ENCODE peak calls at places on chromosomes 12 and 14, in four cellular contexts. One of them, this sample, is unnamed. For H3K4me1, the result is how much of the 10 kb centered on the place peaks cover.

GRCh38 chr12:33596061-33596460 is 156.4 kb upstream of the SYT10 start:
- DNase-seq in CD4-positive, alpha-beta memory T cell: no peak
- DNase-seq in neural progenitor cell: no peak
- DNase-seq in psoas muscle: no peak
- DNase-seq in this sample: no peak

GRCh38 chr12:39780527-39781446 is 161.2 kb upstream of the ABCD2 start:
- DNase-seq in CD4-positive, alpha-beta memory T cell: no peak
- DNase-seq in psoas muscle: no peak
- DNase-seq in neural progenitor cell: no peak
- DNase-seq in this sample: no peak

GRCh38 chr12:96289067-96289466 is 94.9 kb downstream of the ELK3 start:
- DNase-seq in neural progenitor cell: peak
- DNase-seq in psoas muscle: no peak
- DNase-seq in CD4-positive, alpha-beta memory T cell: no peak
- DNase-seq in this sample: no peak

GRCh38 chr14:104708606-104709268 is 15.3 kb upstream of the ADSS1 start:
- DNase-seq in CD4-positive, alpha-beta memory T cell: peak
- DNase-seq in psoas muscle: peak
- DNase-seq in neural progenitor cell: peak
- DNase-seq in this sample: peak

GRCh38 chr12:120229583-120230325 is 28.8 kb upstream of the RPLP0 start:
- DNase-seq in CD4-positive, alpha-beta memory T cell: no peak
- DNase-seq in psoas muscle: no peak
- DNase-seq in neural progenitor cell: peak
- DNase-seq in this sample: peak

GRCh38 chr12:53803703-53804102 is 51.9 kb upstream of the CISTR start:
- DNase-seq in CD4-positive, alpha-beta memory T cell: no peak
- DNase-seq in psoas muscle: no peak
- DNase-seq in neural progenitor cell: no peak
- DNase-seq in this sample: no peak

GRCh38 chr14:102000902-102001301 is 36.5 kb downstream of the DYNC1H1 start:
- DNase-seq in CD4-positive, alpha-beta memory T cell: no peak
- DNase-seq in psoas muscle: no peak
- DNase-seq in neural progenitor cell: no peak
- DNase-seq in this sample: no peak

GRCh38 chr14:104820669-104821228 is 19.8 kb downstream of the ZBTB42 start:
- DNase-seq in psoas muscle: peak
- DNase-seq in CD4-positive, alpha-beta memory T cell: no peak
- DNase-seq in neural progenitor cell: peak
- DNase-seq in this sample: peak

GRCh38 chr12:99619389-99620158 is 28.0 kb upstream of the GARIN6 start:
- DNase-seq in psoas muscle: no peak
- DNase-seq in neural progenitor cell: peak
- DNase-seq in CD4-positive, alpha-beta memory T cell: peak
- DNase-seq in this sample: peak

GRCh38 chr12:103013741-103014140 is 56.3 kb downstream of the ASCL1 start:
- DNase-seq in neural progenitor cell: no peak
- DNase-seq in psoas muscle: no peak
- DNase-seq in CD4-positive, alpha-beta memory T cell: no peak
- DNase-seq in this sample: no peak

GRCh38 chr12:22437031-22437806 is 102.7 kb upstream of the ST8SIA1 start:
- DNase-seq in psoas muscle: no peak
- DNase-seq in CD4-positive, alpha-beta memory T cell: no peak
- DNase-seq in neural progenitor cell: peak
- DNase-seq in this sample: peak

GRCh38 chr12:8948711-8949524 is 527 bp downstream of the M6PR start:
- DNase-seq in CD4-positive, alpha-beta memory T cell: no peak
- DNase-seq in neural progenitor cell: peak
- DNase-seq in psoas muscle: no peak
- DNase-seq in this sample: peak

GRCh38 chr14:20327005-20327869 is 5.8 kb downstream of the CCNB1IP1 start:
- DNase-seq in CD4-positive, alpha-beta memory T cell: no peak
- DNase-seq in psoas muscle: no peak
- DNase-seq in neural progenitor cell: peak
- DNase-seq in this sample: no peak

GRCh38 chr12:68180792-68181744 is 21.5 kb upstream of the IFNG start:
- DNase-seq in psoas muscle: peak
- DNase-seq in neural progenitor cell: no peak
- DNase-seq in CD4-positive, alpha-beta memory T cell: peak
- DNase-seq in this sample: peak

GRCh38 chr12:6647083-6647604 is at the start of gene ACRBP:
- DNase-seq in CD4-positive, alpha-beta memory T cell: no peak
- DNase-seq in neural progenitor cell: peak
- DNase-seq in psoas muscle: peak
- DNase-seq in this sample: no peak

DNA sequence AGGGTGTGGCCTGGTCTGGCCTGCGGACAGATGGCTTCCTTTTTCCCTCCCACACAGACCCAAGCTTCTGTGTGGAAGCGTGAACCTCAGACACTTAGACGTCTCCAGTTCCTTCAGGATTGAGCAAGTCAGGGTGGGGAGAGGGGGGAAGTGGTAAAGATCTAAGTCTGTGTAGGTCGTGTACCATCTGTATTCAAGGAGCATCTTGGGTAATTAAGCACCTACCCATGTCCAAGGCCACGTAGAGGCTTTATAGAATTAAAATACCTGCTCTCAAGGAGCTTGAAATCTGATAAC is 1.7 kb downstream of the AVIL start:
- DNase-seq in psoas muscle: peak
- DNase-seq in CD4-positive, alpha-beta memory T cell: no peak
- DNase-seq in neural progenitor cell: no peak
- DNase-seq in this sample: peak
- H3K4me1 ChIP-seq in psoas muscle: under half
- H3K4me1 ChIP-seq in CD4-positive, alpha-beta memory T cell: under half
- H3K4me1 ChIP-seq in neural progenitor cell: under half
- H3K4me1 ChIP-seq in this sample: under half

DNA sequence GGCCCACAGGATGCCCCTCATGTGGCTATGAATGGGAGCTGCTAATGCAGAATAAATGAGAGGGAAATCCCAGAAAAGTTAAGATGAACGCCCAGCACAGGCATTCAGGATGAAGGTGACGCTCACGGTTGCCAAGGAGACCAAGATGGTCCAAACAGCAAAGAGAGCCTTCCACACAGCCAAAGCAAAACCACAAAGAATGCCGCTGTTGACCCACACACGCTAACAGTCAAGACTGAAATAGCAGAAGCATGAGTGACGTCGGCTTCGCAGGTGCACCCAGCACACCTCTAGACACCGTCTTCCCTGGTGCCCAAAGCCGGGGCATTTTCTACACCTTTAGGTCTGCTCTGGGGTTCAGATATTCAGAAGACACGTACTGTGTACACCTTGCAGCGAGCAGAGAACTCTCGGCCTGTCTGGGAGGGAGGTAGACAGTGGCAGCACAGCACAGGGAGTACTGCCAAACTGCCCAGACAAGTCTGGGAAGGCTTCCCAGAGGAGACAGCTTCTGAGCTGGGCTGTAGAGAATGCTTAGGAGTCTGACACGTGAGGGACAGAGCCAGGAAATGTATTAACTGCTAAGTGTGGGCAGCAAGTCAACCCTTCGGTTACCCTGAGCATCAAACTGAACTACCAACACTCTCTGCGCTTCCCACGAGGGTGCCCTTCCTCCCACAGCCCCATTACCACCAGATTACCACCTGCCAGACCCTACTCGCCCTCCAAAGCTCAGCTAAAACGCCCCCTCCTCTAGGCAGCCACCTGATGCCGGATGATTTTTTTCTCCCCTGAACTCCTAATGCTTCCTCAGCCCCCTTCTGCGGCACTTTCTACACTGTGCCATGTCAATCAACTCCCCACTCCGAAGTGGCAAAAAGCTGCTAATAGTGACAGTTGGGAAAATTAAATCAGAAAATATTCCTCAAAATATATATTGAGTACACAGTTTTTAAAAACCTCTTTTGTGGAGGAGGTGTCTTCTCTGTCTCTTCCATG is 50.1 kb downstream of the CCDC88C start:
- DNase-seq in neural progenitor cell: no peak
- DNase-seq in psoas muscle: no peak
- DNase-seq in CD4-positive, alpha-beta memory T cell: peak
- DNase-seq in this sample: no peak
- H3K4me1 ChIP-seq in neural progenitor cell: under half
- H3K4me1 ChIP-seq in psoas muscle: under half
- H3K4me1 ChIP-seq in CD4-positive, alpha-beta memory T cell: half or more
- H3K4me1 ChIP-seq in this sample: under half

GRCh38 chr14:89387922-89388685 is 28.9 kb downstream of the FOXN3 start:
- DNase-seq in CD4-positive, alpha-beta memory T cell: no peak
- DNase-seq in neural progenitor cell: no peak
- DNase-seq in psoas muscle: no peak
- DNase-seq in this sample: no peak
- H3K4me1 ChIP-seq in CD4-positive, alpha-beta memory T cell: under half
- H3K4me1 ChIP-seq in neural progenitor cell: under half
- H3K4me1 ChIP-seq in psoas muscle: half or more
- H3K4me1 ChIP-seq in this sample: under half

DNA sequence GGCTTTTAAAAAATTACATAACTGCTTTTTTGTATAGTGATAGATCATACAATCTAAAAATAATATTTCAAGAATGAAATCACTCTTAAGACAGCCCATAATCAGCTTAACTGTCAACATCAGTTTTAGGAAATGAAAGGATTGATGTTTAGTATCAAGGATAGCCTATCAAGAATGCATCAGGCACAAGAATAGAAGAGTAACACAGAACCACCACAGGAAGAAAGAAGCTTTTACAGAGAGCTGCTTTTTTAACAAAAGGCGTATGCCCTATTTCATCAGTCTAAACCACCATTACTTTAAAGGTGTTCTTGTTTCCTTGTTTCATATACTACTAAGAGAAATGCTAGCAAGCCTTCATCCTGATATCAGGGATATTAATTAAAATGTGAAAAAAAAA is 64.5 kb downstream of the MARK3 start:
- DNase-seq in psoas muscle: no peak
- DNase-seq in neural progenitor cell: no peak
- DNase-seq in CD4-positive, alpha-beta memory T cell: no peak
- DNase-seq in this sample: no peak
- H3K4me1 ChIP-seq in psoas muscle: under half
- H3K4me1 ChIP-seq in neural progenitor cell: under half
- H3K4me1 ChIP-seq in CD4-positive, alpha-beta memory T cell: under half
- H3K4me1 ChIP-seq in this sample: under half

DNA sequence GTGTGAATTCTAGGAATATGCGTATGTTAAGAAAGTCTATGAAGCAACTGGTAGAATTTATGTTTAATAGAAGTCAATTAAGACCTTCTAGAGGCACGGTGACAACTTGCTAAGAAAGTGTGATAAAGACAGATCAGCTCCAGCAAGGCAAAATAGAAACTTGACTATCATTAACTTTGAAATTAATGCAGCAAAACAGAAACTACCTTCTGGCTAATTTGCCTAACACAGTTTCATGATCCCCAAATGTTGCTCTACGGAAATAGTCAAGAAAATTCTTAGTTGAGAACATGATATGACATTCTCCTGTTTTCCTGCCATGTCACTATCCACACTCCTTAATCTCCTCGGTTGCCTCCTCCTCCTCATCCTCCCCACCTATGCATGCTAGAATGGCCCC is 4.2 kb downstream of the DENND5B start:
- DNase-seq in CD4-positive, alpha-beta memory T cell: no peak
- DNase-seq in neural progenitor cell: no peak
- DNase-seq in psoas muscle: no peak
- DNase-seq in this sample: no peak
- H3K4me1 ChIP-seq in CD4-positive, alpha-beta memory T cell: under half
- H3K4me1 ChIP-seq in neural progenitor cell: under half
- H3K4me1 ChIP-seq in psoas muscle: under half
- H3K4me1 ChIP-seq in this sample: under half

DNA sequence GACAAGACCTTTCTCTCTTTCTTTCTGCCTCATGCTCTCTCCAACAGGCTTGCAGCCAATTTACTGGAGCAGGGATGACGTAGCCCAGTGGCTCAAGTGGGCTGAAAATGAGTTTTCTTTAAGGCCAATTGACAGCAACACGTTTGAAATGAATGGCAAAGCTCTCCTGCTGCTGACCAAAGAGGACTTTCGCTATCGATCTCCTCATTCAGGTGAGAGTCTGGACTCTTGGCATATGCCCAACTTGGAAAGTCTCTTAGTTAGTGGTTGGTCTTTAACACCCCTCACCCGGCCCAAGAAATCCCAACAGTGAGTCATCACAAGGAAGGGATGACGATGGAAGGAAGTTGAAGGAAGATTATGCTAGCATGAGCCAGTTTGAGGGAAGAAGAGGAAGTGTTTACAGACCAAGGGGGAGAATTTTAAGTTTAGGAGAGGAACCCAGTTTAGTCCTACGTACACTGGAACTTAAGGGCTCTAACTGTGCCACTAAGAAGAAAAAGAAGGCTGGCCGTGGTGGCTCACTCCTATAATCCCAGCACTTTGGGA is 189.7 kb downstream of the ETV6 start:
- DNase-seq in neural progenitor cell: no peak
- DNase-seq in psoas muscle: no peak
- DNase-seq in CD4-positive, alpha-beta memory T cell: no peak
- DNase-seq in this sample: no peak
- H3K4me1 ChIP-seq in neural progenitor cell: under half
- H3K4me1 ChIP-seq in psoas muscle: under half
- H3K4me1 ChIP-seq in CD4-positive, alpha-beta memory T cell: under half
- H3K4me1 ChIP-seq in this sample: under half

This sample was measured in SJCRH30.